ENCODE peak calls at places on chromosomes 6 and 20, in eight cellular contexts. A, X, U, Y, Z, S, C and R are unnamed samples.

GRCh38 chr20:63491078-63491477 is 7.8 kb downstream of the EEF1A2 start:
- DNase-seq in A (no peak), X (no peak), U (no peak), Y (no peak), Z (no peak), S (no peak), C (no peak), R (no peak)

GRCh38 chr20:19758888-19759331 is 852 bp downstream of the RIN2 start:
- DNase-seq in A (peak; percentile 89), X (peak; percentile 58), U (peak; percentile 51), Y (no peak), Z (no peak), S (no peak), C (no peak), R (peak; percentile 37)

GRCh38 chr6:127520061-127520460 is 926 bp upstream of the MTCL3 start:
- DNase-seq in A (peak; percentile 37), X (no peak), U (no peak), Y (peak; percentile 28), Z (no peak), S (no peak), C (no peak), R (peak; percentile 15)

GRCh38 chr6:7087491-7087979 is 20.2 kb upstream of the RREB1 start:
- DNase-seq in A (no peak), X (no peak), U (no peak), Y (no peak), Z (no peak), S (no peak), C (no peak), R (no peak)

GRCh38 chr6:16316741-16317251 is 78.4 kb downstream of the GMPR start:
- DNase-seq in A (peak; percentile 30), X (no peak), U (no peak), Y (peak; percentile 89), Z (peak; percentile 19), S (no peak), C (no peak), R (peak; percentile 48)

GRCh38 chr6:143806282-143807102 is 36.6 kb upstream of the LTV1 start:
- DNase-seq in A (no peak), X (no peak), U (no peak), Y (peak; percentile 88), Z (no peak), S (peak; percentile 14), C (no peak), R (peak; percentile 84)

GRCh38 chr20:10710995-10711775 is 37.4 kb upstream of the JAG1 start:
- DNase-seq in A (no peak), X (no peak), U (no peak), Y (peak; percentile 32), Z (no peak), S (peak; percentile 31), C (no peak), R (no peak)

GRCh38 chr6:68559716-68560115 is 75.4 kb upstream of the ADGRB3 start:
- DNase-seq in A (peak; percentile 21), X (no peak), U (peak; percentile 39), Y (no peak), Z (peak; percentile 81), S (no peak), C (no peak), R (peak; percentile 70)

GRCh38 chr6:71238351-71238750 is 50.3 kb upstream of the OGFRL1 start:
- DNase-seq in A (no peak), X (no peak), U (peak; percentile 28), Y (peak; percentile 75), Z (no peak), S (no peak), C (no peak), R (peak; percentile 17)

GRCh38 chr20:23668477-23668951 is 20.3 kb downstream of the CST4 start:
- DNase-seq in A (peak; percentile 69), X (peak; percentile 11), U (peak; percentile 45), Y (peak; percentile 50), Z (peak; percentile 16), S (peak; percentile 50), C (no peak), R (peak; percentile 60)

GRCh38 chr20:63565021-63565698 is 8.9 kb downstream of the HELZ2 start:
- DNase-seq in A (no peak), X (no peak), U (no peak), Y (no peak), Z (no peak), S (no peak), C (no peak), R (no peak)

GRCh38 chr6:150208606-150209352 is 65.9 kb downstream of the PPP1R14C start:
- DNase-seq in A (no peak), X (no peak), U (no peak), Y (no peak), Z (peak; percentile 80), S (no peak), C (no peak), R (no peak)

GRCh38 chr20:62733891-62734290 is 25.3 kb downstream of the NTSR1 start:
- DNase-seq in A (no peak), X (no peak), U (no peak), Y (no peak), Z (no peak), S (no peak), C (no peak), R (no peak)

GRCh38 chr6:5179917-5180316 is 80.8 kb downstream of the LYRM4 start:
- DNase-seq in A (no peak), X (no peak), U (no peak), Y (peak; percentile 32), Z (no peak), S (no peak), C (no peak), R (no peak)

GRCh38 chr20:22716824-22717351 is 132.5 kb upstream of the FOXA2 start:
- DNase-seq in A (no peak), X (no peak), U (no peak), Y (peak; percentile 7), Z (no peak), S (peak; percentile 17), C (no peak), R (peak; percentile 6)

GRCh38 chr6:89145461-89145961 is 344 bp upstream of the PM20D2 start:
- DNase-seq in A (no peak), X (no peak), U (peak; percentile 50), Y (peak; percentile 15), Z (peak; percentile 49), S (no peak), C (no peak), R (peak; percentile 49)

GRCh38 chr6:116286773-116287358 is 7.1 kb upstream of the TSPYL1 start:
- DNase-seq in A (no peak), X (no peak), U (no peak), Y (peak; percentile 25), Z (no peak), S (no peak), C (no peak), R (no peak)

GRCh38 chr20:1377984-1378742 is 14.7 kb downstream of the FKBP1A start:
- DNase-seq in A (no peak), X (no peak), U (no peak), Y (peak; percentile 67), Z (no peak), S (no peak), C (no peak), R (no peak)

GRCh38 chr6:33213166-33213988 is 5.1 kb downstream of the RING1 start:
- DNase-seq in A (peak; percentile 55), X (peak; percentile 54), U (peak; percentile 19), Y (no peak), Z (no peak), S (no peak), C (no peak), R (no peak)

GRCh38 chr6:9611016-9611415 is 803.9 kb downstream of the TFAP2A start:
- DNase-seq in A (no peak), X (no peak), U (no peak), Y (no peak), Z (no peak), S (no peak), C (no peak), R (no peak)

GRCh38 chr6:147322299-147323162 is 118.3 kb downstream of the STXBP5 start:
- DNase-seq in A (no peak), X (no peak), U (no peak), Y (peak; percentile 73), Z (no peak), S (no peak), C (no peak), R (peak; percentile 78)

GRCh38 chr6:161414180-161414579 is 140.3 kb upstream of the AGPAT4 start:
- DNase-seq in A (no peak), X (peak; percentile 17), U (no peak), Y (no peak), Z (no peak), S (no peak), C (no peak), R (no peak)

GRCh38 chr6:80332013-80332412 is 225.5 kb downstream of the BCKDHB start:
- DNase-seq in A (no peak), X (no peak), U (no peak), Y (no peak), Z (peak; percentile 78), S (no peak), C (no peak), R (no peak)

GRCh38 chr6:54864272-54864671 is 17.7 kb downstream of the FAM83B start:
- DNase-seq in A (no peak), X (no peak), U (no peak), Y (no peak), Z (no peak), S (no peak), C (no peak), R (no peak)

GRCh38 chr6:148747145-148747492 is 289 bp downstream of the UST start:
- DNase-seq in A (peak; percentile 68), X (peak; percentile 60), U (peak; percentile 48), Y (peak; percentile 42), Z (no peak), S (peak; percentile 53), C (no peak), R (peak; percentile 59)

GRCh38 chr6:3403244-3404154 is 53.4 kb downstream of the SLC22A23 start:
- DNase-seq in A (peak; percentile 69), X (no peak), U (no peak), Y (no peak), Z (no peak), S (peak; percentile 85), C (no peak), R (no peak)

GRCh38 chr20:63622096-63622495 is 4.8 kb downstream of the GMEB2 start:
- DNase-seq in A (no peak), X (no peak), U (no peak), Y (no peak), Z (no peak), S (no peak), C (no peak), R (no peak)

GRCh38 chr6:12339808-12340487 is 49.8 kb downstream of the EDN1 start:
- DNase-seq in A (peak; percentile 57), X (no peak), U (no peak), Y (no peak), Z (no peak), S (no peak), C (no peak), R (no peak)

GRCh38 chr6:48016027-48016755 is 94.8 kb downstream of the PTCHD4 start:
- DNase-seq in A (no peak), X (no peak), U (no peak), Y (no peak), Z (no peak), S (no peak), C (no peak), R (no peak)

GRCh38 chr6:120147218-120147871 is 797.8 kb upstream of the MAN1A1 start:
- DNase-seq in A (no peak), X (no peak), U (no peak), Y (no peak), Z (no peak), S (no peak), C (no peak), R (no peak)

GRCh38 chr6:27518881-27519795 is 46.2 kb upstream of the ZNF184 start:
- DNase-seq in A (peak; percentile 59), X (peak; percentile 55), U (peak; percentile 83), Y (peak; percentile 90), Z (peak; percentile 68), S (peak; percentile 71), C (peak; percentile 82), R (peak; percentile 94)

GRCh38 chr6:100881707-100882040 is 545 bp upstream of the ASCC3 start:
- DNase-seq in A (no peak), X (no peak), U (peak; percentile 39), Y (peak; percentile 8), Z (no peak), S (no peak), C (no peak), R (peak; percentile 37)

GRCh38 chr20:11047559-11047958 is 373.8 kb upstream of the JAG1 start:
- DNase-seq in A (no peak), X (no peak), U (no peak), Y (no peak), Z (no peak), S (no peak), C (no peak), R (no peak)